ENCODE peak calls at places on chromosomes 6 and 20, in five cellular contexts. Z is A549, C is pancreas, Q is HFFc6, U is mammary epithelial cell. A is an unnamed sample.

GRCh38 chr20:9051508-9051907 is 17.4 kb upstream of the PLCB4 start:
- DNase-seq in Z (peak; percentile 75), C (no peak), Q (peak; percentile 98), U (peak; percentile 93), A (peak; percentile 91)

GRCh38 chr6:21707527-21707926 is 114.0 kb downstream of the SOX4 start:
- DNase-seq in Z (no peak), C (no peak), Q (no peak), U (no peak), A (no peak)

GRCh38 chr6:82251942-82252341 is 4.4 kb upstream of the IBTK start:
- DNase-seq in Z (peak; percentile 32), C (no peak), Q (peak; percentile 57), U (no peak), A (peak; percentile 50)

GRCh38 chr20:49768204-49769124 is 44.2 kb upstream of the SLC9A8 start:
- DNase-seq in Z (peak; percentile 66), C (peak; percentile 43), Q (peak; percentile 53), U (peak; percentile 97), A (peak; percentile 95)

GRCh38 chr20:46970937-46971630 is 76.4 kb downstream of the EYA2 start:
- DNase-seq in Z (peak; percentile 92), C (no peak), Q (peak; percentile 91), U (peak; percentile 88), A (peak; percentile 95)

GRCh38 chr20:49385471-49385870 is 97.0 kb downstream of the KCNB1 start:
- DNase-seq in Z (no peak), C (no peak), Q (peak; percentile 33), U (peak; percentile 33), A (peak; percentile 61)

GRCh38 chr6:166423051-166423745 is 40.5 kb upstream of the MPC1 start:
- DNase-seq in Z (no peak), C (no peak), Q (no peak), U (no peak), A (no peak)

GRCh38 chr20:3935295-3935955 is 46.2 kb downstream of the PANK2 start:
- DNase-seq in Z (no peak), C (no peak), Q (peak; percentile 48), U (no peak), A (no peak)

GRCh38 chr20:25584905-25585704 is at the start of gene NINL:
- DNase-seq in Z (peak; percentile 83), C (peak; percentile 51), Q (no peak), U (peak; percentile 41), A (peak; percentile 71)

GRCh38 chr6:2990179-2990931 is 9.3 kb upstream of the NQO2 start:
- DNase-seq in Z (no peak), C (no peak), Q (no peak), U (peak; percentile 38), A (no peak)

GRCh38 chr20:1632228-1632577 is 12.4 kb upstream of the SIRPB1 start:
- DNase-seq in Z (no peak), C (no peak), Q (no peak), U (no peak), A (no peak)

GRCh38 chr6:82033631-82034211 is 213.8 kb downstream of the IBTK start:
- DNase-seq in Z (no peak), C (no peak), Q (no peak), U (no peak), A (no peak)

GRCh38 chr6:96466149-96466863 is 55.3 kb upstream of the UFL1 start:
- DNase-seq in Z (no peak), C (no peak), Q (no peak), U (peak; percentile 9), A (no peak)

GRCh38 chr6:125839471-125839870 is 48.7 kb downstream of the NCOA7 start:
- DNase-seq in Z (no peak), C (no peak), Q (no peak), U (no peak), A (no peak)

GRCh38 chr6:40717411-40718057 is 130.4 kb upstream of the LRFN2 start:
- DNase-seq in Z (no peak), C (no peak), Q (no peak), U (no peak), A (no peak)

GRCh38 chr20:47612670-47613069 is 111.0 kb downstream of the NCOA3 start:
- DNase-seq in Z (no peak), C (no peak), Q (no peak), U (no peak), A (no peak)

GRCh38 chr20:4713401-4713800 is 8.3 kb upstream of the PRND start:
- DNase-seq in Z (no peak), C (no peak), Q (no peak), U (peak; percentile 98), A (peak; percentile 95)

GRCh38 chr6:151493495-151494234 is at the start of gene CCDC170:
- DNase-seq in Z (peak; percentile 25), C (no peak), Q (no peak), U (no peak), A (no peak)

GRCh38 chr6:139632798-139633197 is 258.4 kb upstream of the CITED2 start:
- DNase-seq in Z (no peak), C (no peak), Q (no peak), U (no peak), A (no peak)

GRCh38 chr20:48275737-48276342 is 490.6 kb upstream of the SULF2 start:
- DNase-seq in Z (no peak), C (no peak), Q (no peak), U (no peak), A (no peak)

GRCh38 chr6:108622601-108623335 is 62.1 kb downstream of the FOXO3 start:
- DNase-seq in Z (no peak), C (no peak), Q (peak; percentile 89), U (peak; percentile 37), A (peak; percentile 54)

GRCh38 chr6:33247977-33248642 is 23.6 kb downstream of the VPS52 start:
- DNase-seq in Z (peak; percentile 44), C (peak; percentile 80), Q (peak; percentile 75), U (peak; percentile 75), A (peak; percentile 60)
- TF ChIP-seq CTCF in Z (peak; percentile 81), C (peak; percentile 94), Q (peak; percentile 98), U (peak; percentile 94), A (peak; percentile 89)

GRCh38 chr20:38187512-38187911 is 22.4 kb upstream of the TGM2 start:
- DNase-seq in Z (no peak), C (no peak), Q (no peak), U (no peak), A (no peak)
- TF ChIP-seq CTCF in Z (no peak), C (no peak), Q (no peak), U (peak; percentile 13), A (no peak)

DNA sequence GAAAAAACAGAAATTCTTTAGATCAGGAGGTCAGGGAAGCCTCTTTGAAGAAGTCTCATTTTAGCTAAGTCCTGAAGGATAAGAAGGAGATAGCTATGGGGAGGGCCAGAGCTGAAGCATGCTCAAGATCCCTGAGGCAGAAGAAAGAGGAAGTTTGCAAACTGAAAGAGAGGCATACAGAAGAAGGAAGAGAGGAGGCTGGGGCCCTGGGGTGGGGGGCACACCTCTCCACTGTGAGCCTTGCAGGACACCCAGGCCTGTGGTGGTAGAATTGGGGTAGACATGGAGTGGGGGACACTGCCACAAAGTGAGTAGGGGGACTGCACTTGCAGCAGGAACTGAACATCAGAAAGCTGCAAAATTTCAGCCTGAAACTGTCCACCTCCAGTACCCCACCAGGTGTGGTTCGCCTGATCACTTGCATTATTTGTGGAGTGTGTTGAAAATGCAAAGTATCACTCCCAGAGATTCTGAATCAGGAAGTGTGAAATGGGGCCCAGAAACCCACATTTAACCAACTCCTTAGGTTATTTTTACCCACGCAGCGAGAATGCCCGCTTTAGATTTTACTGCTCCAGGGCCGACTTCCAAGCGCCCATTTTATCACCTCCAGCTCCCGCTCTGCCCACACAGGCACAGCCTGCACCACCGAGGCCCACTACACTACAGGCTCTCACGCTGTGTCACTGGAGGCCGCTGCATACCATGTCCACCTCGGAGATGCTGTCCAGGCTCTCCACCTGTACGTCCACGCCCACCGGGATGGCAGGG is 44.0 kb downstream of the GABRR2 start:
- DNase-seq in Z (no peak), C (no peak), Q (no peak), U (no peak), A (no peak)
- TF ChIP-seq CTCF in Z (no peak), C (no peak), Q (no peak), U (no peak), A (no peak)

DNA sequence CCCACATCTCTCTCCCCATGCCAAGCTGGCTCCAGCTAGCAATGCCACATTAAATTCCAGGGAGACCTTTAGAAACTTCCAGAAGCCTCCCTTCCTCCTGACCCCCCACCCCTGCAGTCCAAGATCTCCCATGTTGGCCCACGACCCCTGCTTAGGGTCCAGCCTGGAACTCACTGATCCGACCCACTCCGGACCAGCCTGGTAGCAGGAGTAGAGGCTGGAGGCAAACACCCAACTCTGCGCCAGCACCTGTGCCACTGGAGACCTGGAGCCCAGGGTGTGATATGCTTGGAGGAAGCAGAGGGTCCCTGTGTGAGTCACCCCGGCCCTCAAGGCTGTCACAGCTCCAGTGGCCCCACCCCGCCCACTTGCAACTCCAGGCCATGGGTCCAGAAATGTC is 3.3 kb upstream of the ULBP1 start:
- DNase-seq in Z (no peak), C (no peak), Q (no peak), U (no peak), A (no peak)
- TF ChIP-seq CTCF in Z (no peak), C (no peak), Q (no peak), U (no peak), A (no peak)

DNA sequence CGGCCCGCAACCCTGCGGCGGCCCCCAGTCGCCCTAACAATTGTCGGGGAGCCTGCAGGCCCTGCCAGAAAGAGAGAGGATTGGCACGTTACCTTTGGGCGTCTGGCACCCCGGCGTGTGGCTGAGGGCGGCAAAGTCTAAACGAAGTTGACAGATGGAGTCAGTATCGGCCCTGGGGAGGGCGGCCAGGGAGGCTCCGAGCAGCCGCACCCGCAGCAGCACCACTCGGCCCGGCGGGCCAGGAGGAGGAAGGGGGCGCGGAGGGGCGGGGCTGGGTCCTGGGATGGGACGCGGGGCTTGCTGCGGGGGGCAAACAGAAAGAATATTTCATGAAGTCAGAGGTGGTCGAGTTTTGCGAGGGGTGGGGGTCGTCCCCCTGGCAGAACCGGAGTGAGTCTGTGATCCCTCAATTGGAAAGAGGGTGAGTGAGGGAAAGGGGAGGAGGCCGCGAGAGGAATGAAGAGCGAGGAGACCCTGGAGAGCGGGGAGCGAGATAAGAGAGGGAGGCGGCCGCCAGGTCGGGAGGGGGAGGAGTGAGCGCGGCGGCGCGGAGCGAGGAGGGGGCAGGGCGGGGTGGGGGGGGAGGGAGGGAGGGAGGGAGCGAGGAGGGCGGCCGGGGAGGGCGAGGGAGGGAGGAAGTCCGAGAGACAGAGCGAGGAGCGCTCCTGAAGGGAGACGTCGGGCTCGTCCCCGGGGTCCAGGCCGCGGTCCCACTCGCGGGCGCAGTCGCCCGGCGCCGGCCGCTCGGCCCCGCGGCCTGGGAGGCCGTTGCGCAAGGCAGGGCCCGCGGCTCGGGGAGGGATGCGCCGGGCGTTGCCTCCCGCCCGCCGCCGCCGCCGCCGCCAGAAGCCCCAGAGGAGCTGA is at the start of gene FOXF2:
- DNase-seq in Z (peak; percentile 22), C (no peak), Q (no peak), U (no peak), A (no peak)
- TF ChIP-seq CTCF in Z (no peak), C (no peak), Q (no peak), U (no peak), A (no peak)

DNA sequence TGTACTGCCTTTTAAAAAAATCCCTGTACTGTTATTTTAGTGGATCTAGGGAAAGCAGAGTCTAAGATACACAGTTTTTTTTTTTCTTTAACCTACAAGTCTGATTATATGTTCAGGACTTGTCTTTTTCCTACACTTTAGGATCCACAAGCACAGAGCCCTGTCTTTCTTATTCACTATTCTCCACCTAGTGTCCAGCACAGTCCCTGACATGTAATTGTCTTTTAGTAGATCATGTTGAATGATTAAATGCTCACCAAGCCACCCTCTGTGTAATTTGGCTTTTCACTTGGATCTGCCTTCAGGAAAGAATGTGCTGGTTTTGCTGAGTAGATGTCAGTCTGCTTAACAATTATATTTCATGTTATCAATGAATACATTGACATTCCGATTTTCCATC is 35.8 kb upstream of the YWHAB start:
- DNase-seq in Z (no peak), C (no peak), Q (no peak), U (no peak), A (peak; percentile 35)
- TF ChIP-seq CTCF in Z (no peak), C (no peak), Q (peak; percentile 37), U (peak; percentile 20), A (no peak)